ENCODE peak calls at places on chromosomes 6 and 20, in six cellular contexts. One of them, this sample, is unnamed.

GRCh38 chr6:131894735-131895424 is 56.3 kb downstream of the CCN2 start:
- DNase-seq in MM.1S: peak; percentile 80
- DNase-seq in fibroblast of the conjunctiva: no peak
- DNase-seq in lower leg skin: no peak
- DNase-seq in left lung: no peak
- DNase-seq in AG09309: no peak
- DNase-seq in this sample: no peak

GRCh38 chr20:63158845-63159244 is 57.1 kb downstream of the YTHDF1 start:
- DNase-seq in MM.1S: no peak
- DNase-seq in left lung: no peak
- DNase-seq in AG09309: no peak
- DNase-seq in lower leg skin: no peak
- DNase-seq in fibroblast of the conjunctiva: no peak
- DNase-seq in this sample: no peak

GRCh38 chr6:79193971-79194370 is 40.5 kb downstream of the HMGN3 start:
- DNase-seq in lower leg skin: no peak
- DNase-seq in fibroblast of the conjunctiva: no peak
- DNase-seq in MM.1S: no peak
- DNase-seq in AG09309: no peak
- DNase-seq in left lung: no peak
- DNase-seq in this sample: no peak

GRCh38 chr20:63351811-63352591 is 9.1 kb downstream of the CHRNA4 start:
- DNase-seq in fibroblast of the conjunctiva: no peak
- DNase-seq in left lung: peak; percentile 72
- DNase-seq in AG09309: no peak
- DNase-seq in lower leg skin: no peak
- DNase-seq in MM.1S: no peak
- DNase-seq in this sample: no peak

GRCh38 chr6:136331461-136331860 is 41.8 kb upstream of the BCLAF1 start:
- DNase-seq in lower leg skin: no peak
- DNase-seq in AG09309: no peak
- DNase-seq in left lung: no peak
- DNase-seq in MM.1S: no peak
- DNase-seq in fibroblast of the conjunctiva: no peak
- DNase-seq in this sample: no peak

GRCh38 chr20:57951549-57951948 is 241.7 kb upstream of the PMEPA1 start:
- DNase-seq in left lung: no peak
- DNase-seq in MM.1S: no peak
- DNase-seq in fibroblast of the conjunctiva: no peak
- DNase-seq in AG09309: no peak
- DNase-seq in lower leg skin: no peak
- DNase-seq in this sample: no peak

GRCh38 chr6:127516676-127517273 is 2.4 kb downstream of the MTCL3 start:
- DNase-seq in AG09309: no peak
- DNase-seq in lower leg skin: no peak
- DNase-seq in fibroblast of the conjunctiva: no peak
- DNase-seq in MM.1S: peak; percentile 39
- DNase-seq in left lung: no peak
- DNase-seq in this sample: no peak

GRCh38 chr20:33640287-33640686 is 21.8 kb upstream of the C20orf144 start:
- DNase-seq in lower leg skin: no peak
- DNase-seq in AG09309: no peak
- DNase-seq in left lung: peak; percentile 43
- DNase-seq in fibroblast of the conjunctiva: no peak
- DNase-seq in MM.1S: no peak
- DNase-seq in this sample: no peak

GRCh38 chr20:31719644-31720485 is 2.8 kb downstream of the BCL2L1 start:
- DNase-seq in fibroblast of the conjunctiva: no peak
- DNase-seq in MM.1S: no peak
- DNase-seq in AG09309: no peak
- DNase-seq in lower leg skin: no peak
- DNase-seq in left lung: no peak
- DNase-seq in this sample: no peak

GRCh38 chr6:34806738-34807453 is 15.0 kb downstream of the BLTP3A start:
- DNase-seq in MM.1S: no peak
- DNase-seq in lower leg skin: no peak
- DNase-seq in fibroblast of the conjunctiva: no peak
- DNase-seq in left lung: no peak
- DNase-seq in AG09309: no peak
- DNase-seq in this sample: no peak

GRCh38 chr6:64252256-64252655 is 616.7 kb downstream of the PHF3 start:
- DNase-seq in left lung: no peak
- DNase-seq in MM.1S: no peak
- DNase-seq in fibroblast of the conjunctiva: no peak
- DNase-seq in AG09309: no peak
- DNase-seq in lower leg skin: no peak
- DNase-seq in this sample: no peak

GRCh38 chr20:40966516-40967185 is 62.0 kb upstream of the TOP1 start:
- DNase-seq in left lung: no peak
- DNase-seq in AG09309: no peak
- DNase-seq in MM.1S: no peak
- DNase-seq in lower leg skin: no peak
- DNase-seq in fibroblast of the conjunctiva: no peak
- DNase-seq in this sample: no peak

GRCh38 chr6:42400031-42400760 is 51.5 kb downstream of the TRERF1 start:
- DNase-seq in MM.1S: no peak
- DNase-seq in lower leg skin: no peak
- DNase-seq in fibroblast of the conjunctiva: no peak
- DNase-seq in AG09309: no peak
- DNase-seq in left lung: no peak
- DNase-seq in this sample: no peak

GRCh38 chr20:25532015-25532751 is 53.1 kb downstream of the NINL start:
- DNase-seq in lower leg skin: no peak
- DNase-seq in AG09309: no peak
- DNase-seq in MM.1S: no peak
- DNase-seq in left lung: no peak
- DNase-seq in fibroblast of the conjunctiva: no peak
- DNase-seq in this sample: no peak

GRCh38 chr6:7243188-7243942 is 69.6 kb downstream of the SSR1 start:
- DNase-seq in fibroblast of the conjunctiva: peak; percentile 39
- DNase-seq in left lung: no peak
- DNase-seq in lower leg skin: peak; percentile 61
- DNase-seq in MM.1S: peak; percentile 71
- DNase-seq in AG09309: no peak
- DNase-seq in this sample: peak; percentile 50

GRCh38 chr20:40744072-40744471 is 55.0 kb upstream of the MAFB start:
- DNase-seq in left lung: no peak
- DNase-seq in MM.1S: no peak
- DNase-seq in fibroblast of the conjunctiva: no peak
- DNase-seq in AG09309: no peak
- DNase-seq in lower leg skin: no peak
- DNase-seq in this sample: no peak

GRCh38 chr6:53216301-53216700 is 67.7 kb upstream of the GCM1 start:
- DNase-seq in fibroblast of the conjunctiva: no peak
- DNase-seq in lower leg skin: no peak
- DNase-seq in AG09309: no peak
- DNase-seq in left lung: no peak
- DNase-seq in MM.1S: no peak
- DNase-seq in this sample: no peak

GRCh38 chr6:110476046-110476849 is at the start of gene SLC22A16:
- DNase-seq in AG09309: no peak
- DNase-seq in fibroblast of the conjunctiva: no peak
- DNase-seq in left lung: peak; percentile 93
- DNase-seq in lower leg skin: no peak
- DNase-seq in MM.1S: no peak
- DNase-seq in this sample: no peak

GRCh38 chr6:44029489-44030185 is 97.6 kb downstream of the MRPL14 start:
- DNase-seq in AG09309: no peak
- DNase-seq in fibroblast of the conjunctiva: peak; percentile 55
- DNase-seq in lower leg skin: no peak
- DNase-seq in left lung: no peak
- DNase-seq in MM.1S: no peak
- DNase-seq in this sample: peak; percentile 40

GRCh38 chr6:148470141-148470540 is 127.5 kb downstream of the SASH1 start:
- DNase-seq in MM.1S: no peak
- DNase-seq in left lung: no peak
- DNase-seq in AG09309: no peak
- DNase-seq in lower leg skin: no peak
- DNase-seq in fibroblast of the conjunctiva: no peak
- DNase-seq in this sample: no peak

GRCh38 chr20:59783020-59784010 is 150.1 kb downstream of the SYCP2 start:
- DNase-seq in lower leg skin: peak; percentile 32
- DNase-seq in left lung: no peak
- DNase-seq in AG09309: no peak
- DNase-seq in fibroblast of the conjunctiva: peak; percentile 12
- DNase-seq in MM.1S: peak; percentile 62
- DNase-seq in this sample: peak; percentile 77

GRCh38 chr6:3214898-3215297 is 12.6 kb downstream of the TUBB2B start:
- DNase-seq in AG09309: no peak
- DNase-seq in MM.1S: no peak
- DNase-seq in left lung: no peak
- DNase-seq in lower leg skin: no peak
- DNase-seq in fibroblast of the conjunctiva: no peak
- DNase-seq in this sample: no peak

GRCh38 chr6:112431803-112432202 is 84.7 kb downstream of the RFPL4B start:
- DNase-seq in AG09309: no peak
- DNase-seq in lower leg skin: no peak
- DNase-seq in MM.1S: no peak
- DNase-seq in left lung: no peak
- DNase-seq in fibroblast of the conjunctiva: no peak
- DNase-seq in this sample: no peak

GRCh38 chr20:45910670-45911485 is 1.1 kb downstream of the PLTP start:
- DNase-seq in MM.1S: peak; percentile 98
- DNase-seq in fibroblast of the conjunctiva: peak; percentile 100
- DNase-seq in left lung: peak; percentile 96
- DNase-seq in lower leg skin: peak; percentile 99
- DNase-seq in AG09309: peak; percentile 95
- DNase-seq in this sample: peak; percentile 99

GRCh38 chr6:125257351-125257750 is 44.4 kb downstream of the HDDC2 start:
- DNase-seq in lower leg skin: no peak
- DNase-seq in AG09309: no peak
- DNase-seq in fibroblast of the conjunctiva: no peak
- DNase-seq in MM.1S: no peak
- DNase-seq in left lung: no peak
- DNase-seq in this sample: no peak

GRCh38 chr6:6749791-6750434 is 161.4 kb downstream of the LY86 start:
- DNase-seq in fibroblast of the conjunctiva: peak; percentile 31
- DNase-seq in AG09309: peak; percentile 43
- DNase-seq in MM.1S: no peak
- DNase-seq in left lung: peak; percentile 83
- DNase-seq in lower leg skin: peak; percentile 80
- DNase-seq in this sample: no peak

GRCh38 chr20:16615199-16615598 is 42.0 kb upstream of the KIF16B start:
- DNase-seq in left lung: no peak
- DNase-seq in AG09309: peak; percentile 63
- DNase-seq in MM.1S: no peak
- DNase-seq in lower leg skin: no peak
- DNase-seq in fibroblast of the conjunctiva: peak; percentile 78
- DNase-seq in this sample: no peak

GRCh38 chr6:85081102-85081501 is 316.7 kb upstream of the TBX18 start:
- DNase-seq in fibroblast of the conjunctiva: no peak
- DNase-seq in lower leg skin: no peak
- DNase-seq in left lung: no peak
- DNase-seq in AG09309: no peak
- DNase-seq in MM.1S: no peak
- DNase-seq in this sample: no peak

GRCh38 chr6:82260890-82261732 is 13.6 kb upstream of the IBTK start:
- DNase-seq in AG09309: no peak
- DNase-seq in left lung: no peak
- DNase-seq in fibroblast of the conjunctiva: no peak
- DNase-seq in lower leg skin: no peak
- DNase-seq in MM.1S: no peak
- DNase-seq in this sample: no peak

GRCh38 chr6:89079611-89080213 is 839 bp upstream of the PNRC1 start:
- DNase-seq in MM.1S: peak; percentile 66
- DNase-seq in left lung: no peak
- DNase-seq in fibroblast of the conjunctiva: peak; percentile 59
- DNase-seq in lower leg skin: peak; percentile 47
- DNase-seq in AG09309: peak; percentile 29
- DNase-seq in this sample: no peak

GRCh38 chr6:109523478-109523877 is 40.5 kb upstream of the ZBTB24 start:
- DNase-seq in left lung: no peak
- DNase-seq in fibroblast of the conjunctiva: peak; percentile 35
- DNase-seq in lower leg skin: no peak
- DNase-seq in MM.1S: no peak
- DNase-seq in AG09309: peak; percentile 58
- DNase-seq in this sample: no peak

GRCh38 chr20:45745015-45745414 is 22.9 kb downstream of the SPINT4 start:
- DNase-seq in left lung: no peak
- DNase-seq in lower leg skin: no peak
- DNase-seq in MM.1S: no peak
- DNase-seq in fibroblast of the conjunctiva: no peak
- DNase-seq in AG09309: no peak
- DNase-seq in this sample: no peak

GRCh38 chr6:106037060-106037459 is 49.1 kb upstream of the PRDM1 start:
- DNase-seq in left lung: no peak
- DNase-seq in MM.1S: no peak
- DNase-seq in lower leg skin: no peak
- DNase-seq in AG09309: no peak
- DNase-seq in fibroblast of the conjunctiva: no peak
- DNase-seq in this sample: no peak